ENCODE peak calls at places on chromosomes 11 and 22, in four cellular contexts. N is Peyer's patch, E is hepatocyte, U is upper lobe of right lung. A is an unnamed sample. For H3K4me1 and H3K36me3, the result is how much of the 10 kb centered on the place peaks cover.

GRCh38 chr11:58616594-58616993 is 5.9 kb upstream of the CNTF start:
- DNase-seq in U (no peak), E (peak), N (no peak), A (no peak)

GRCh38 chr22:21031545-21032036 is 770 bp downstream of the SLC7A4 start:
- DNase-seq in E (no peak), N (no peak), U (no peak), A (peak)

GRCh38 chr11:128474036-128474874 is 113.1 kb downstream of the ETS1 start:
- DNase-seq in E (no peak), U (no peak), N (no peak), A (no peak)

GRCh38 chr11:61390161-61390560 is 2.2 kb upstream of the TMEM216 start:
- DNase-seq in E (no peak), U (no peak), N (no peak), A (no peak)

GRCh38 chr11:26045082-26045481 is 286.8 kb upstream of the ANO3 start:
- DNase-seq in E (no peak), N (no peak), U (no peak), A (no peak)

GRCh38 chr11:67409781-67410368 is 5.6 kb upstream of the CARNS1 start:
- DNase-seq in N (peak), E (no peak), U (no peak), A (no peak)

GRCh38 chr11:61526956-61527731 is 18.6 kb downstream of the LRRC10B start:
- DNase-seq in U (no peak), N (no peak), E (no peak), A (no peak)

GRCh38 chr11:95372097-95372656 is 141.2 kb upstream of the SESN3 start:
- DNase-seq in E (no peak), U (no peak), N (no peak), A (no peak)

GRCh38 chr11:118476676-118477075 is 40.4 kb downstream of the KMT2A start:
- DNase-seq in U (no peak), E (no peak), N (no peak), A (no peak)

GRCh38 chr22:19631899-19632670 is 82.2 kb upstream of the SEPTIN5 start:
- DNase-seq in U (no peak), E (peak), N (peak), A (no peak)

GRCh38 chr11:91404344-91404743 is 820.3 kb upstream of the FAT3 start:
- DNase-seq in U (no peak), N (no peak), E (no peak), A (no peak)

GRCh38 chr11:128379587-128380279 is 207.6 kb downstream of the ETS1 start:
- DNase-seq in E (no peak), U (no peak), N (no peak), A (no peak)

GRCh38 chr11:68106165-68106940 is 14.8 kb downstream of the CHKA start:
- DNase-seq in E (peak), N (peak), U (no peak), A (no peak)

GRCh38 chr22:46661221-46661851 is 41.1 kb downstream of the GRAMD4 start:
- DNase-seq in U (no peak), E (no peak), N (peak), A (peak)

GRCh38 chr11:8110396-8110795 is 29.4 kb downstream of the TUB start:
- DNase-seq in U (no peak), N (no peak), E (no peak), A (no peak)

GRCh38 chr11:75558939-75559843 is 2.9 kb upstream of the SERPINH1 start:
- DNase-seq in E (peak), N (peak), U (peak), A (peak)

GRCh38 chr22:34645375-34645774 is 420.6 kb upstream of the ISX start:
- DNase-seq in E (no peak), U (no peak), N (no peak), A (no peak)

GRCh38 chr11:86463120-86463519 is 88.4 kb downstream of the CCDC81 start:
- DNase-seq in E (no peak), U (no peak), N (no peak), A (no peak)

GRCh38 chr22:46329616-46330015 is 5.9 kb upstream of the TRMU start:
- DNase-seq in E (no peak), U (no peak), N (no peak), A (no peak)

GRCh38 chr11:35216962-35217667 is 78.1 kb downstream of the CD44 start:
- DNase-seq in E (no peak), N (no peak), U (no peak), A (no peak)

GRCh38 chr11:130407978-130408377 is 20.4 kb downstream of the ADAMTS8 start:
- DNase-seq in N (no peak), E (peak), U (no peak), A (no peak)

GRCh38 chr22:19842386-19843106 is 12.1 kb downstream of the GNB1L start:
- DNase-seq in U (no peak), N (no peak), E (no peak), A (no peak)

GRCh38 chr11:118581057-118581456 is 8.8 kb downstream of the ARCN1 start:
- DNase-seq in U (no peak), N (no peak), E (no peak), A (no peak)

GRCh38 chr11:86955111-86955673 is at the start of gene FZD4:
- DNase-seq in N (peak), E (peak), U (peak), A (peak)

GRCh38 chr11:46674463-46675287 is 25.7 kb downstream of the ARHGAP1 start:
- DNase-seq in U (peak), N (no peak), E (peak), A (no peak)

GRCh38 chr11:93330446-93330984 is at the start of gene DEUP1:
- DNase-seq in U (peak), N (peak), E (peak), A (peak)

DNA sequence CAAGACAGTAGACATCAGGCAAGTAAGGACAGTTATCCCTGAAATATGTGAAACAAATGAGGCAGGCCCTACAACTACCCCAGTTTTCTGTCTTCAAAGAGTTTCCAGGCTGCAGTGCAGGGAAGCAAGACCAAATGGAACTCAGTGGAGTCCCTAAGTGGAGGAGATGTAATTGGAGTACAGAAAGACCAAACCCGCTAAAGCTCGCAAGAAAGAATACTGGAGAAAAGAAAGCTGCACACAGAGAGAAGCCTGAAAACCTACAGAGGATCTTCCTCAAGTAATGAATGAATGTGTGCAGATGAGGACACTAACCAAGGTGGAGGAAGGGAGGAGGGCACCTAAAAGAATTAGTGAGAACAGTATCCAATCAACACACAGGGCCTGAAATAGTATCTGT is 1.3 kb upstream of the OR56A3 start:
- DNase-seq in U (no peak), E (no peak), N (no peak), A (no peak)
- H3K4me3 ChIP-seq in U (no peak), E (no peak), N (no peak), A (no peak)

GRCh38 chr11:20327377-20327776 is 36.1 kb upstream of the HTATIP2 start:
- DNase-seq in N (no peak), U (no peak), E (no peak), A (no peak)
- H3K4me1 ChIP-seq in N (under half), U (under half), E (under half), A (under half)

DNA sequence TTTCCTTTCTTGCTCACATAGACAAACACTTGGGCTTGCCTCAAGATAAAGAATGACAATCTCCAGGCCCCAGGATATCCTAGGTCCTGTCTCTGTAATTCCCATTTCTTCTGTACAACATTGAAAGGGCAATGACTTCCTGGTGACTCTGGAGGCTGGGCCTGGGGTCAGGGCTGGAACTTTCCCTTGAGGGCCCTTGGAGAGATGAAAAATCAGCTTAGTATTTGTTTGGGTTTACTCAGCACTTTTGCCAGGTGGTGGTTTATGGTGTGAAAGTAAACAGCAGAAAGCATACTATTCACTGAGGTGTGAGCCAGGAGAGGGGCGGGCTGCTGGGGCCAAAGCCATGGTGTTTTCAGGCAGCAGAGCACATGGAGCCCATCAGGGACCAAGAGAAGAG is 214.7 kb upstream of the NARS2 start:
- DNase-seq in N (no peak), U (no peak), E (peak), A (no peak)
- H3K36me3 ChIP-seq in N (under half), U (under half), E (under half), A (under half)

DNA sequence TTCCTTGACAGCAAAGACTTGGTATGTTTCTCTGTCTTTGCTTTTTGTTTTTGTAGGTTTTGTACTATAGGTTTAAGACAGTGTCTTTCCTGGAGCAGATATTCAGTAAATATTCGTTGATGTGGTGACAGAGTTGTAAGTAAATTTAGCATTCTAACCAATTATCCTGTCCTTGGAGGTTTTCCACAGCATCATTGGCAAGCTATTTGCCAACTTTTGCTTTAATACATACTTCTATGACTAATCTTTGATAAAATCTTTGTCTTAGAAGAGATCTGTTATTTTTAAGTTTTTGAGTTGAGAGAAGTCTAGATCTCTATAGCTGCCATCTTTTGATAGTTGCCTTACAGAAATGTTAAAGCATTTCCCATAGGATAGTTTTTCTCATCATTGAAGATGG is 3.8 kb downstream of the USP47 start:
- DNase-seq in E (no peak), N (no peak), U (no peak), A (no peak)
- H3K4me3 ChIP-seq in E (no peak), N (no peak), U (no peak), A (no peak)

GRCh38 chr11:63845305-63845704 is 6.4 kb downstream of the MARK2 start:
- DNase-seq in N (no peak), E (peak), U (no peak), A (no peak)
- H3K4me1 ChIP-seq in N (under half), E (under half), U (half or more), A (half or more)

GRCh38 chr11:123608371-123608770 is 46.1 kb downstream of the SCN3B start:
- DNase-seq in E (no peak), U (no peak), N (no peak), A (no peak)
- H3K36me3 ChIP-seq in E (under half), U (under half), N (under half), A (half or more)

DNA sequence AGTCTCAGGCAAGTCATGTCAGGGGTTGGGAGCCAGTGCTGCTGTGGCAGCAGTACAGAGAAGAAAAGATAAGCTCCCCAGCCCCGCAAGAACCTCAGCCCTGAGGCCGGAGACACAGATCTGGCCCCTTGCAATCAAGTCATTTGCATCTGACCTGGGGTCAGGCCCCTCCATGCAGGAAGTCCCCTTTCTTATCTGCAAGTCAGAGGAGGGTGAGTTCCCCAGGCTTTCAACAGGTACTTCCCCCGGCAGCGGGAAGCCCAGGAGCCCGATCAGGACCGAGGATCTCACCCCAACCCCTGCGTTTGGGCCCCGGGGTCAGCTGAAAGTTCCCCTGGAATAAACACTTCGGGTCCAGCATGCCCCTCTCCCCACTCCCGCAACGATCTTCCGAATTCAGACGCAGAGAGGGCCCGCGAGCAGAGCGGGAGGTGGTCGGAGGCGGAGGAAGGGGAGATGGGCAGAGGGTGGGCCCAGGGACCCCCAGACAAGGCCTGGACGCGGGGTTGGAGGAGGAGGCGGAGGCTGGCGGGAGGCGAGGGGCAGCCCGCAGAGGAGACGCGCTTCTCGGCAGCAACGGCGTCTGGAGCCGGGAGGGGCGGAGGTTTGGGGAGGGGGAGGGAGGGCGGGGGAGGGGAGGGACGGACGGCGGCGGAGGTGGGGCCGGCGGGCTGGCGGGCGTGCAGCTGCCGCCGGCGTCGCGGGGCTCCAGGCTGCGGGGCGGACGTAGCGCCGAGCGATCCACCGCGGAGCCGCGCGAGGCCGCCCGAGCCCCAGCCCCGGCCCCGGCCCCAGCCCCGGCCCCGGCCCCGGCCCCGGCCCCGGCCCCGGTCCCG is at the start of gene TSPAN18:
- DNase-seq in E (peak), U (no peak), N (peak), A (no peak)
- H3K4me3 ChIP-seq in E (peak), U (peak), N (peak), A (peak)

GRCh38 chr11:47932544-47932943 is 47.8 kb upstream of the PTPRJ start:
- DNase-seq in U (no peak), N (no peak), E (no peak), A (no peak)
- H3K4me1 ChIP-seq in U (under half), N (under half), E (under half), A (under half)

DNA sequence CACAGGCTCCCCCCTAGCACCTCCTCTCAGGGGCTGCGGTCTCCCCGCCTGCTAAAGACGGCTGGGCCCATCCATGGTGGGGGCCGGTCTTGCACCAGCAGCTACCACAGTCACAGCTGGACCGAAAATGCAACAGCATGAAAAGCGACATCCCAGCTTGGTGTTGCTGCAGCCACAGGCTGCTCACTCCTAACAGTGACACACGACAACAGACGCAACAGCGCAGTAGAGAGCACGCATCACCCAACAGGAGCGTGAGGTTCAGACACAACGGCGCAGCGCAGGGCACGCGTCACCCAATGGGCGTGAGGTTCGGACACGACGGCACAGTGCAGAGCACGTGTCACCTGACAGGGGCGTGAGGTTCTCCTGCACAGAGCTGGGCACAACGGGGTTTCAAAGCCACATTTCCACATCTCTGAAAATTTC is 24.1 kb downstream of the TOLLIP start:
- DNase-seq in E (no peak), N (no peak), U (no peak), A (no peak)
- H3K36me3 ChIP-seq in E (under half), N (under half), U (half or more), A (under half)

A was measured in left lung.